ENCODE peak calls at places on chromosomes 7 and 10, in six cellular contexts. J is A549, M is IMR-90, Y is K562, D is HepG2, W is GM12878. P is an unnamed sample.

GRCh38 chr7:55573526-55573925 is 1.2 kb upstream of the VOPP1 start:
- DNase-seq in J (no peak), M (peak), Y (no peak), D (no peak), W (no peak), P (no peak)

GRCh38 chr10:122019414-122019975 is 30.5 kb downstream of the TACC2 start:
- DNase-seq in J (peak), M (no peak), Y (no peak), D (no peak), W (no peak), P (no peak)

GRCh38 chr10:132671171-132672154 is 114.5 kb downstream of the NKX6-2 start:
- DNase-seq in J (no peak), M (no peak), Y (peak), D (no peak), W (no peak), P (no peak)

GRCh38 chr10:129191848-129192247 is 275.2 kb upstream of the MGMT start:
- DNase-seq in J (no peak), M (no peak), Y (no peak), D (no peak), W (no peak), P (no peak)

GRCh38 chr10:13970231-13970966 is 360.3 kb downstream of the FRMD4A start:
- DNase-seq in J (no peak), M (no peak), Y (no peak), D (no peak), W (no peak), P (no peak)

GRCh38 chr10:118951218-118951617 is 78.3 kb upstream of the NANOS1 start:
- DNase-seq in J (no peak), M (no peak), Y (no peak), D (no peak), W (no peak), P (no peak)

GRCh38 chr10:6204063-6204340 is 1.3 kb downstream of the PFKFB3 start:
- DNase-seq in J (no peak), M (no peak), Y (no peak), D (no peak), W (no peak), P (peak)

GRCh38 chr10:133257489-133258065 is 19.1 kb downstream of the ADAM8 start:
- DNase-seq in J (peak), M (no peak), Y (peak), D (no peak), W (no peak), P (peak)

GRCh38 chr7:85025312-85025756 is 161.5 kb downstream of the SEMA3D start:
- DNase-seq in J (no peak), M (no peak), Y (no peak), D (no peak), W (no peak), P (no peak)

GRCh38 chr7:73870041-73870492 is 9.1 kb downstream of the TMEM270 start:
- DNase-seq in J (no peak), M (no peak), Y (no peak), D (peak), W (no peak), P (peak)

GRCh38 chr7:105589221-105590077 is 8.2 kb upstream of the EFCAB10 start:
- DNase-seq in J (peak), M (peak), Y (peak), D (peak), W (peak), P (peak)

GRCh38 chr10:124944982-124945381 is 3.1 kb downstream of the ZRANB1 start:
- DNase-seq in J (no peak), M (peak), Y (no peak), D (no peak), W (no peak), P (no peak)

GRCh38 chr7:21550821-21551531 is 8.1 kb downstream of the DNAH11 start:
- DNase-seq in J (peak), M (no peak), Y (no peak), D (no peak), W (no peak), P (no peak)

GRCh38 chr7:138889982-138890381 is 91.2 kb downstream of the KIAA1549 start:
- DNase-seq in J (no peak), M (no peak), Y (no peak), D (no peak), W (no peak), P (no peak)

GRCh38 chr7:139488810-139489209 is 5.3 kb upstream of the KLRG2 start:
- DNase-seq in J (no peak), M (no peak), Y (no peak), D (no peak), W (no peak), P (no peak)

GRCh38 chr7:70361821-70362220 is 763.5 kb downstream of the AUTS2 start:
- DNase-seq in J (no peak), M (no peak), Y (no peak), D (no peak), W (no peak), P (no peak)

GRCh38 chr7:111561909-111562732 is at the start of gene IMMP2L:
- DNase-seq in J (peak), M (peak), Y (peak), D (peak), W (peak), P (peak)

GRCh38 chr10:132383026-132383565 is 13.9 kb upstream of the PWWP2B start:
- DNase-seq in J (no peak), M (no peak), Y (no peak), D (no peak), W (no peak), P (no peak)

GRCh38 chr7:155489862-155490696 is 32.1 kb downstream of the EN2 start:
- DNase-seq in J (no peak), M (no peak), Y (no peak), D (no peak), W (no peak), P (peak)

GRCh38 chr10:75592014-75592842 is 160.8 kb downstream of the LRMDA start:
- DNase-seq in J (no peak), M (no peak), Y (no peak), D (no peak), W (no peak), P (no peak)

GRCh38 chr7:43569424-43569823 is 13.5 kb upstream of the STK17A start:
- DNase-seq in J (no peak), M (peak), Y (no peak), D (no peak), W (no peak), P (no peak)

GRCh38 chr10:129779126-129779525 is 184.9 kb downstream of the EBF3 start:
- DNase-seq in J (no peak), M (no peak), Y (no peak), D (no peak), W (no peak), P (no peak)

GRCh38 chr10:122727426-122727825 is 27.8 kb upstream of the C10orf120 start:
- DNase-seq in J (no peak), M (no peak), Y (no peak), D (no peak), W (no peak), P (no peak)

GRCh38 chr7:79272066-79272669 is 181.3 kb downstream of the MAGI2 start:
- DNase-seq in J (peak), M (peak), Y (peak), D (peak), W (no peak), P (peak)

GRCh38 chr7:105989686-105990085 is 26.6 kb downstream of the CDHR3 start:
- DNase-seq in J (no peak), M (no peak), Y (no peak), D (no peak), W (no peak), P (no peak)

GRCh38 chr10:378930-379704 is 243.9 kb downstream of the ZMYND11 start:
- DNase-seq in J (no peak), M (no peak), Y (no peak), D (no peak), W (no peak), P (no peak)

GRCh38 chr7:85564861-85565630 is 378.2 kb upstream of the SEMA3D start:
- DNase-seq in J (no peak), M (peak), Y (no peak), D (no peak), W (no peak), P (no peak)

GRCh38 chr7:47931005-47931787 is 17.1 kb downstream of the PKD1L1 start:
- DNase-seq in J (no peak), M (no peak), Y (no peak), D (no peak), W (no peak), P (no peak)

GRCh38 chr7:15326044-15326644 is 235.7 kb downstream of the AGMO start:
- DNase-seq in J (peak), M (peak), Y (peak), D (peak), W (no peak), P (peak)

GRCh38 chr10:126058507-126058906 is 162.1 kb downstream of the FANK1 start:
- DNase-seq in J (no peak), M (no peak), Y (no peak), D (no peak), W (no peak), P (peak)

GRCh38 chr10:90197766-90198165 is 496.4 kb downstream of the KIF20B start:
- DNase-seq in J (no peak), M (peak), Y (no peak), D (no peak), W (no peak), P (no peak)

GRCh38 chr10:70586348-70586930 is 16.1 kb downstream of the PRF1 start:
- DNase-seq in J (no peak), M (no peak), Y (no peak), D (no peak), W (no peak), P (no peak)

GRCh38 chr10:55852850-55853249 is 508.2 kb downstream of the ZWINT start:
- DNase-seq in J (no peak), M (no peak), Y (no peak), D (no peak), W (no peak), P (no peak)

GRCh38 chr7:100825760-100826545 is 1.4 kb downstream of the EPHB4 start:
- DNase-seq in J (peak), M (peak), Y (peak), D (peak), W (no peak), P (peak)

GRCh38 chr10:14604181-14605142 is 170.2 kb downstream of the FAM107B start:
- DNase-seq in J (peak), M (peak), Y (peak), D (no peak), W (no peak), P (peak)

GRCh38 chr10:123911866-123912265 is 20.3 kb upstream of the CPXM2 start:
- DNase-seq in J (no peak), M (no peak), Y (no peak), D (no peak), W (no peak), P (no peak)

GRCh38 chr10:123916775-123917174 is 25.2 kb upstream of the CPXM2 start:
- DNase-seq in J (no peak), M (no peak), Y (no peak), D (no peak), W (no peak), P (no peak)

GRCh38 chr10:123909866-123910265 is 18.3 kb upstream of the CPXM2 start:
- DNase-seq in J (no peak), M (no peak), Y (no peak), D (no peak), W (no peak), P (no peak)

GRCh38 chr10:123912466-123913201 is 21.0 kb upstream of the CPXM2 start:
- DNase-seq in J (no peak), M (no peak), Y (no peak), D (no peak), W (no peak), P (no peak)

GRCh38 chr10:123913688-123914268 is 22.2 kb upstream of the CPXM2 start:
- DNase-seq in J (no peak), M (no peak), Y (peak), D (no peak), W (no peak), P (no peak)
- TF ChIP-seq SMC3 in J (no peak), M (no peak), Y (no peak), D (no peak), W (no peak), P (no peak)

DNA sequence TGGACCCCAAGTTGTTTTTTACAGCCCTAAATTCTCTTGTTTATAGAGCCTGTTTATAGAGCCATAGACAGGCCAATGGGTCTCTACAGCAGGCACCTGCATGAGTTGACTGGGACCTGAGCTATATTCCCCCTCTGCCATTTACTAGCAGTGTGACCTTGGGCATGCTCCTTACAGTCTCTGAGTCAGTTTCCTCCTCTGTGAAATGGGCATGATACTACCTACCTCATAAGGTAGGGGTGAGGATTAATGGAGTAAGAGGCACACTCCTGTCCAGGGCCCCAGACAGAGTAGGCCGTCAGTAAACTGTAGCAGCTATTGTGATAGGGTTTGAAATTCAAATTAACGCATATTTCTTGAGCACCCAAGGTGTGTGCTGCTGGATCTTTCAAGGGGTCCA is 138.1 kb downstream of the TCF7L2 start:
- DNase-seq in J (no peak), M (no peak), Y (no peak), D (no peak), W (no peak), P (no peak)
- TF ChIP-seq SMC3 in J (no peak), M (no peak), Y (no peak), D (no peak), W (no peak), P (no peak)

GRCh38 chr7:25084826-25085225 is 40.2 kb downstream of the CYCS start:
- DNase-seq in J (no peak), M (no peak), Y (no peak), D (no peak), W (no peak), P (no peak)
- TF ChIP-seq SMC3 in J (no peak), M (no peak), Y (no peak), D (no peak), W (no peak), P (no peak)

GRCh38 chr10:61051356-61051755 is 107.4 kb upstream of the RHOBTB1 start:
- DNase-seq in J (no peak), M (no peak), Y (no peak), D (no peak), W (no peak), P (no peak)
- TF ChIP-seq SMC3 in J (no peak), M (no peak), Y (no peak), D (no peak), W (no peak), P (no peak)

GRCh38 chr10:12947741-12948140 is 53.8 kb downstream of the CCDC3 start:
- DNase-seq in J (no peak), M (no peak), Y (no peak), D (no peak), W (no peak), P (no peak)
- TF ChIP-seq SMC3 in J (no peak), M (no peak), Y (no peak), D (no peak), W (no peak), P (no peak)

DNA sequence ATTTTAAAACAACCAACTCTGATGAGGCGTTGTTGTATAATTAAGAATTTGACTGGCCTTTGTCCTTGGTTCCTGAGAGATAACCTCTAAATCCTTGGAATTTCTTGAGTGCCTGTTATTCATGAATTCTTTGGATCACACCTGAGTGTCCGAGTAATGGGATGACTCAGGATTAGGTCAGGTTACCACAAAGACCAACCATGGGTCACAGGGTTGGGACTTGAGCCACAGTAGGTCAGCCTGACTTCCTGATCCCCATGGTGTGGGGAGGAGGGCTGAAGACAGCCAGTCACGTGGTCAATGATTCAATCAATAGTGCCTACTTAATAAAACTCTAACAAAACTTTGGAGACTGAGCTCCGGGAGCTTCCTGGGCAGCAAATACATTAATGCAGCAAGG is 192.5 kb downstream of the GFRA1 start:
- DNase-seq in J (peak), M (peak), Y (no peak), D (no peak), W (no peak), P (no peak)
- TF ChIP-seq SMC3 in J (no peak), M (no peak), Y (no peak), D (no peak), W (no peak), P (no peak)

GRCh38 chr7:1742555-1743303 is 72.7 kb downstream of the ELFN1 start:
- DNase-seq in J (no peak), M (peak), Y (peak), D (no peak), W (no peak), P (peak)
- TF ChIP-seq SMC3 in J (no peak), M (no peak), Y (no peak), D (no peak), W (no peak), P (no peak)

GRCh38 chr7:51111256-51111655 is 205.4 kb downstream of the COBL start:
- DNase-seq in J (no peak), M (no peak), Y (no peak), D (no peak), W (no peak), P (no peak)
- TF ChIP-seq SMC3 in J (no peak), M (no peak), Y (no peak), D (no peak), W (no peak), P (no peak)

GRCh38 chr10:49010831-49011230 is 71.2 kb upstream of the LRRC18 start:
- DNase-seq in J (no peak), M (no peak), Y (no peak), D (no peak), W (no peak), P (no peak)

GRCh38 chr10:49012603-49013002 is 73.0 kb upstream of the LRRC18 start:
- DNase-seq in J (no peak), M (no peak), Y (peak), D (no peak), W (no peak), P (no peak)

GRCh38 chr10:49010295-49010694 is 70.7 kb upstream of the LRRC18 start:
- DNase-seq in J (no peak), M (no peak), Y (no peak), D (no peak), W (no peak), P (no peak)

GRCh38 chr10:49011756-49012155 is 72.1 kb upstream of the LRRC18 start:
- DNase-seq in J (no peak), M (no peak), Y (no peak), D (no peak), W (no peak), P (no peak)

GRCh38 chr10:49015700-49016099 is 76.1 kb upstream of the LRRC18 start:
- DNase-seq in J (no peak), M (no peak), Y (no peak), D (no peak), W (no peak), P (no peak)
- TF ChIP-seq SMC3 in J (no peak), M (no peak), Y (no peak), D (no peak), W (no peak), P (no peak)

GRCh38 chr7:44769381-44770209 is 20.9 kb downstream of the ZMIZ2 start:
- DNase-seq in J (no peak), M (peak), Y (no peak), D (no peak), W (peak), P (no peak)

GRCh38 chr7:44766416-44766801 is 17.8 kb downstream of the ZMIZ2 start:
- DNase-seq in J (no peak), M (no peak), Y (no peak), D (no peak), W (no peak), P (peak)

GRCh38 chr7:44767134-44767911 is 18.7 kb downstream of the ZMIZ2 start:
- DNase-seq in J (no peak), M (no peak), Y (no peak), D (no peak), W (no peak), P (peak)

GRCh38 chr7:44768663-44769361 is 20.2 kb downstream of the ZMIZ2 start:
- DNase-seq in J (no peak), M (no peak), Y (no peak), D (no peak), W (no peak), P (peak)

GRCh38 chr7:44767912-44768662 is 19.4 kb downstream of the ZMIZ2 start:
- DNase-seq in J (no peak), M (peak), Y (peak), D (no peak), W (no peak), P (peak)
- TF ChIP-seq SMC3 in J (no peak), M (no peak), Y (no peak), D (no peak), W (no peak), P (no peak)